ENCODE peak calls at places on chromosome 21, in six cellular contexts. P is stimulated activated CD8-positive, alpha-beta memory T cell treated with anti-CD3 and anti-CD28 coated beads, Interleukin-4, amount 100 ng/mL, for 24 hours; U is AG10803; B is A172; D is cardiac fibroblast; E is HepG2. S is an unnamed sample.

GRCh38 chr21:27359141-27359540 is 392.3 kb upstream of the ADAMTS5 start:
- DNase-seq in P (no peak), U (peak; percentile 88), B (peak; percentile 43), D (peak; percentile 22), E (no peak), S (no peak)

GRCh38 chr21:31727181-31727580 is 4.7 kb downstream of the SCAF4 start:
- DNase-seq in P (no peak), U (no peak), B (no peak), D (no peak), E (no peak), S (no peak)

GRCh38 chr21:15486460-15487241 is 243.1 kb upstream of the USP25 start:
- DNase-seq in P (no peak), U (no peak), B (no peak), D (no peak), E (peak; percentile 6), S (no peak)

GRCh38 chr21:32771134-32771523 is 426 bp downstream of the PAXBP1 start:
- DNase-seq in P (peak; percentile 21), U (peak; percentile 54), B (peak; percentile 33), D (peak; percentile 64), E (peak; percentile 33), S (peak; percentile 65)

GRCh38 chr21:31750843-31751242 is 18.9 kb upstream of the SCAF4 start:
- DNase-seq in P (no peak), U (peak; percentile 5), B (peak; percentile 40), D (peak; percentile 6), E (no peak), S (no peak)

GRCh38 chr21:46096997-46097825 is 701 bp upstream of the COL6A2 start:
- DNase-seq in P (no peak), U (no peak), B (no peak), D (no peak), E (no peak), S (no peak)

GRCh38 chr21:43793243-43793642 is 3.9 kb downstream of the RRP1 start:
- DNase-seq in P (no peak), U (no peak), B (no peak), D (no peak), E (no peak), S (no peak)

GRCh38 chr21:26148071-26148470 is 22.5 kb downstream of the APP start:
- DNase-seq in P (no peak), U (peak; percentile 44), B (peak; percentile 63), D (peak; percentile 43), E (no peak), S (peak; percentile 54)

GRCh38 chr21:37866027-37866426 is 50.2 kb downstream of the KCNJ6 start:
- DNase-seq in P (no peak), U (peak; percentile 38), B (no peak), D (no peak), E (no peak), S (no peak)

GRCh38 chr21:36499578-36500471 is 19.9 kb upstream of the CLDN14 start:
- DNase-seq in P (no peak), U (peak; percentile 93), B (peak; percentile 60), D (peak; percentile 71), E (no peak), S (no peak)

GRCh38 chr21:42317826-42318746 is 2.9 kb upstream of the TFF3 start:
- DNase-seq in P (no peak), U (no peak), B (no peak), D (no peak), E (no peak), S (no peak)

GRCh38 chr21:27681841-27682240 is 715.0 kb upstream of the ADAMTS5 start:
- DNase-seq in P (no peak), U (peak; percentile 41), B (no peak), D (peak; percentile 47), E (no peak), S (no peak)

GRCh38 chr21:15992171-15992570 is 262.4 kb downstream of the USP25 start:
- DNase-seq in P (no peak), U (no peak), B (peak; percentile 43), D (peak; percentile 12), E (no peak), S (no peak)

GRCh38 chr21:38126677-38127271 is 130.0 kb upstream of the KCNJ15 start:
- DNase-seq in P (peak; percentile 23), U (peak; percentile 31), B (peak; percentile 68), D (peak; percentile 50), E (peak; percentile 35), S (peak; percentile 58)

GRCh38 chr21:35072960-35073359 is 23.9 kb upstream of the RUNX1 start:
- DNase-seq in P (no peak), U (peak; percentile 79), B (no peak), D (no peak), E (no peak), S (peak; percentile 18)

GRCh38 chr21:19853061-19853460 is 1145.1 kb upstream of the NCAM2 start:
- DNase-seq in P (no peak), U (no peak), B (no peak), D (no peak), E (no peak), S (no peak)

GRCh38 chr21:43034826-43035225 is 40.8 kb downstream of the CBS start:
- DNase-seq in P (no peak), U (no peak), B (no peak), D (no peak), E (no peak), S (no peak)

GRCh38 chr21:29018540-29018939 is 609 bp downstream of the RWDD2B start:
- DNase-seq in P (no peak), U (peak; percentile 22), B (no peak), D (peak; percentile 30), E (no peak), S (no peak)

S was measured in SJCRH30.